ENCODE peak calls at places on chromosomes 5 and 9, in five cellular contexts. G is lung; M is tibial artery; H is CD8-positive, alpha-beta T cell; S is psoas muscle. F is an unnamed sample.

GRCh38 chr5:83245037-83245436 is 167.7 kb downstream of the XRCC4 start:
- DNase-seq in G (no peak), M (no peak), H (no peak), S (no peak), F (no peak)

GRCh38 chr5:113340537-113340936 is 94.3 kb downstream of the TSSK1B start:
- DNase-seq in M (no peak), G (no peak), H (no peak), S (no peak), F (peak)

GRCh38 chr5:77353251-77353650 is 138.9 kb downstream of the WDR41 start:
- DNase-seq in G (no peak), M (no peak), S (no peak), H (no peak), F (no peak)

GRCh38 chr9:74493512-74493911 is 3.6 kb upstream of the RORB start:
- DNase-seq in G (no peak), S (no peak), M (no peak), H (no peak), F (no peak)

GRCh38 chr5:159104058-159104651 is 4.4 kb upstream of the EBF1 start:
- DNase-seq in G (no peak), M (no peak), S (no peak), H (no peak), F (no peak)

GRCh38 chr5:142874537-142874936 is 104.4 kb downstream of the ARHGAP26 start:
- DNase-seq in S (peak), H (no peak), G (peak), M (peak), F (no peak)

GRCh38 chr5:139414601-139415121 is 10.8 kb upstream of the SPATA24 start:
- DNase-seq in M (no peak), H (no peak), G (no peak), S (peak), F (peak)

GRCh38 chr5:53983568-53984465 is 326.6 kb downstream of the ARL15 start:
- DNase-seq in S (no peak), G (no peak), H (no peak), M (no peak), F (no peak)

GRCh38 chr5:90803891-90804290 is 245.3 kb downstream of the ADGRV1 start:
- DNase-seq in H (no peak), S (no peak), M (no peak), G (no peak), F (no peak)

GRCh38 chr9:126805546-126806262 is 864 bp downstream of the ZBTB43 start:
- DNase-seq in M (no peak), H (peak), S (peak), G (peak), F (no peak)

GRCh38 chr5:37015795-37016666 is 139.5 kb downstream of the NIPBL start:
- DNase-seq in M (no peak), H (no peak), G (no peak), S (no peak), F (no peak)

GRCh38 chr9:130445268-130445983 is 665 bp downstream of the ASS1 start:
- DNase-seq in M (peak), G (peak), H (no peak), S (peak), F (no peak)

GRCh38 chr9:38018964-38019602 is 49.9 kb downstream of the SHB start:
- DNase-seq in M (peak), S (no peak), H (no peak), G (peak), F (no peak)

GRCh38 chr5:79133121-79133656 is 21.6 kb downstream of the BHMT start:
- DNase-seq in M (no peak), H (no peak), G (no peak), S (no peak), F (no peak)

GRCh38 chr5:180331647-180331950 is 21.5 kb downstream of the GFPT2 start:
- DNase-seq in H (no peak), M (no peak), G (no peak), S (no peak), F (no peak)

GRCh38 chr5:89179761-89180160 is 296.8 kb upstream of the MEF2C start:
- DNase-seq in M (no peak), G (no peak), H (no peak), S (no peak), F (no peak)

GRCh38 chr9:16371306-16371705 is 499.2 kb downstream of the BNC2 start:
- DNase-seq in G (no peak), S (no peak), M (no peak), H (no peak), F (no peak)

GRCh38 chr9:130373679-130374325 is 71.0 kb upstream of the ASS1 start:
- DNase-seq in M (no peak), H (no peak), G (no peak), S (no peak), F (no peak)

GRCh38 chr9:78294290-78295176 is 2.4 kb upstream of the PSAT1 start:
- DNase-seq in M (no peak), S (no peak), G (no peak), H (no peak), F (no peak)

GRCh38 chr5:97164846-97165245 is 18.2 kb downstream of the RIOK2 start:
- DNase-seq in M (no peak), S (no peak), H (no peak), G (no peak), F (no peak)

GRCh38 chr5:14712666-14713065 is 48.1 kb downstream of the OTULIN start:
- DNase-seq in S (no peak), G (no peak), M (no peak), H (no peak), F (no peak)

GRCh38 chr9:16337322-16338029 is 533.0 kb downstream of the BNC2 start:
- DNase-seq in S (no peak), H (no peak), M (no peak), G (no peak), F (no peak)

GRCh38 chr5:150235548-150235895 is 45.7 kb downstream of the SLC6A7 start:
- DNase-seq in G (no peak), S (no peak), M (no peak), H (no peak), F (no peak)

GRCh38 chr9:88998506-88998905 is 7.2 kb downstream of the S1PR3 start:
- DNase-seq in M (no peak), G (no peak), H (no peak), S (no peak), F (no peak)

GRCh38 chr9:99491408-99492259 is 269.6 kb downstream of the SEC61B start:
- DNase-seq in M (no peak), H (no peak), G (no peak), S (no peak), F (no peak)

GRCh38 chr5:59466271-59466670 is 427.3 kb downstream of the PDE4D start:
- DNase-seq in S (no peak), G (no peak), M (no peak), H (no peak), F (no peak)

GRCh38 chr9:32525506-32525905 is 490 bp downstream of the RIGI start:
- DNase-seq in S (no peak), H (no peak), G (no peak), M (no peak), F (no peak)

GRCh38 chr5:80565330-80565729 is 4.8 kb downstream of the ANKRD34B start:
- DNase-seq in M (no peak), S (no peak), G (no peak), H (no peak), F (no peak)

GRCh38 chr9:117074782-117075510 is 339.9 kb downstream of the ASTN2 start:
- DNase-seq in M (no peak), S (no peak), H (no peak), G (no peak), F (no peak)

GRCh38 chr5:368162-369084 is 46.9 kb downstream of the AHRR start:
- DNase-seq in M (peak), S (no peak), H (peak), G (no peak), F (no peak)

GRCh38 chr9:5621327-5621726 is 7.6 kb upstream of the RIC1 start:
- DNase-seq in G (no peak), S (no peak), M (no peak), H (no peak), F (no peak)

GRCh38 chr5:34928267-34928666 is 1.1 kb upstream of the DNAJC21 start:
- DNase-seq in S (no peak), M (no peak), H (no peak), G (no peak), F (no peak)

GRCh38 chr9:86939896-86940295 is 7.4 kb downstream of the GAS1 start:
- DNase-seq in S (no peak), G (no peak), H (no peak), M (no peak), F (no peak)

GRCh38 chr9:106502930-106503329 is 360.0 kb upstream of the ZNF462 start:
- DNase-seq in M (no peak), G (no peak), H (no peak), S (no peak), F (no peak)

GRCh38 chr9:35615981-35616680 is 2.1 kb downstream of the CD72 start:
- DNase-seq in G (no peak), S (no peak), H (no peak), M (no peak), F (no peak)

GRCh38 chr5:77957931-77958476 is 181.9 kb upstream of the TBCA start:
- DNase-seq in H (no peak), G (no peak), M (no peak), S (no peak), F (no peak)

GRCh38 chr9:135736979-135737839 is 35.2 kb downstream of the KCNT1 start:
- DNase-seq in G (no peak), H (no peak), S (no peak), M (no peak), F (peak)

GRCh38 chr9:135608294-135608998 is 30.9 kb downstream of the GLT6D1 start:
- DNase-seq in G (no peak), H (no peak), S (no peak), M (peak), F (no peak)

GRCh38 chr9:112605963-112606699 is 111.8 kb downstream of the INIP start:
- DNase-seq in M (no peak), G (no peak), S (no peak), H (no peak), F (no peak)

GRCh38 chr9:26723486-26723885 is 169.1 kb downstream of the CAAP1 start:
- DNase-seq in G (no peak), S (peak), H (no peak), M (no peak), F (no peak)

DNA sequence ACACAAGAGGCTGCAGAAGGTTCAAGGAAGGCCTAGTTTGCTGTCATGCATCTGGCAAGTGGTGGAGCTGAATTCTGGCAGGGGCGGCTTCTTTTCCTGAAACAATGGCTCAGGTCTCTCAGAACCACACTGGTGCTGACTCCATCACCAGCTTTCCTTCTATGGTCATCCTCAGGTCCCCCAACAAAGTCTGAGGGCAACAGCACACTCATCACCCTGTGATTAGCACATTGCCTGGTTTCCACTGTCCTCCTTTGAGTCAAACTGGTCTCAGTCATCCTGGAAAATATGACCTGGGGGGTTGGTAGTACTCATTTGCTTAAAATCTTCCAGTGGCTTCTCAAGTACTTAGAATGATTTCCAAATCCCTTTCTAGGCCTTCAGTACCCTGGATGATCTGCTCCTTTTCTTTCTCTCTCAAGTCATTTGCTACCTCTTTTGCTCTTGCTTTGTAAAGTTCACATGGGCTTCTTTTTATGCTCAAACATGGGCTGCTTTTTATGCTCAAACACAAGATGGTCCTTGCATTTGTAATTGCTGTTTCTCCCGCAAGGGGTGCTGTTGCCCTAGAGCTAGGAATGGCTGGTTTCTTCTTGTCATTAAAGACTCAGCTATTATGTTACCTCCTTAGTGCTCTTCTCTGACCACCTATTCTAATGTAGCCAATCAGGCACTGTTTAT is 144.9 kb downstream of the ALDH1A1 start:
- DNase-seq in S (no peak), H (no peak), M (no peak), G (no peak), F (no peak)
- TF ChIP-seq CTCF in S (no peak), H (no peak), M (no peak), G (no peak), F (no peak)

GRCh38 chr9:115845648-115846312 is 307.8 kb upstream of the PAPPA start:
- DNase-seq in M (no peak), S (no peak), G (no peak), H (no peak), F (no peak)
- H3K4me3 ChIP-seq in M (no peak), S (no peak), G (no peak), H (no peak), F (no peak)

GRCh38 chr5:42953061-42953460 is 87.1 kb downstream of the ANXA2R start:
- DNase-seq in M (no peak), S (no peak), G (no peak), H (no peak), F (no peak)

GRCh38 chr5:42950466-42951168 is 89.5 kb downstream of the ANXA2R start:
- DNase-seq in H (peak), G (peak), M (peak), S (peak), F (no peak)

GRCh38 chr5:42952575-42952974 is 87.5 kb downstream of the ANXA2R start:
- DNase-seq in M (no peak), H (no peak), G (no peak), S (no peak), F (no peak)

GRCh38 chr5:42951169-42951846 is 88.8 kb downstream of the ANXA2R start:
- DNase-seq in M (peak), G (no peak), S (peak), H (peak), F (no peak)

DNA sequence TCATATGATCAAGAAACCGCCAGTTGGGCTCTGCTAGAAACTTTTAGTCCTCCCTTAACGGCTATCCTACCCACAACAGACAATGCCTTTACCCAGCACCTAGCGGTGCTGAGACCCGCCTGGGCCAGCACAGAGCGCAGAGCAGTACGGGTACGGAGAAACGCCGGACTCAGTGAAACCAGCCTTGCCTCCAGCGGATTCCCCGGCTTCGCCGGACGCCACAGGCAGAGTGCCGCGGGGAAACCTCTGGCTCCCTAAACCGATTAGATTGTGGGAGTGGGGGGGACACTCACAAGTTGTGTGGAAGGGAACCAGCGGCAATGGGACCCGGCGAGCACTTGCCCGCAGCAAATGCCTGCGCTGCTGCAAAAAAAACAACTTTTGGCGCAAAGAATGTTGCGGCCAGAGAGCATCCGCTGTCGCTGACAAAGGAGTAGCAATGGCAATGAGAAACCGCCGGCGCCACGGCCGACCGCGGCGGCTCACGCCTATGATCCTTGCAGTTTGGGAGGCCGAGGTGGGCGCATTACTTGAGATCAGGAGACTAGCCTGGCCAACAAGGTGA is 88.2 kb downstream of the ANXA2R start:
- DNase-seq in H (peak), G (no peak), M (no peak), S (peak), F (no peak)
- H3K27ac ChIP-seq in H (peak), G (peak), M (peak), S (peak), F (no peak)

DNA sequence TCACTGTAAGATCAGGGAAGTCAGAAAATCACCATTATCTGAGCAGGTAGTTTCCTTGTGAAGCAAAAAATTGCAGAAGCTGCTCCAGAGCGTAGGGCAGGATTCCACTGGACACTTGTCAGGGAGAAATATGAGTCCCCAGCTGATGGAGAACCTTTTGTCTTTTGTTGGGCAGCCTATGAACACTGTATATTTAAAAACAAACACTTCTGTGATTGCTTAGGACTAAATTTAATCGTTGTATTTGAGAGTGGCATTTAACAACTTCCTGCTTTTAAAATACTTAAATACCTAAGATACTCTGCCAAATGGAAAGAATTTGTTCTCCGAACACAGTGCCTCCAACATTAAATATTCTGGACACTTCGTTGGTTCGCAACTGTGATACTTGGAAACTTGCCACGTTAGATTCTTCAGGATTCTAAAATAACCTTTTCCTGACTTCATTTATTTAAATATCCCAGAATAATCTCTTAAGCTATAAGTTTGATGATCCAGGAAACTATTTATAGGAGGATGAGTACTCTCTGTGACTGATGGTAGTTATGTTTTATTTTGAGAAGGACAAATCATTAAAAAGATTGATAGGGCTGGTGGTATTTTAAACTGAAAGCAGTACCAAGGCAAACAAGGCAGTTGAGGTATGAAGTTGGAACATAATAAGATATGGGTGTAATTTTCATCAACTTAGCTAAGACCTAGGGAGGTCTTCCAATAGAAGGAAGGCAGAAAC is 2.7 kb upstream of the HSPA4 start:
- DNase-seq in H (no peak), G (no peak), M (no peak), S (no peak), F (no peak)
- TF ChIP-seq CTCF in H (no peak), G (no peak), M (no peak), S (no peak), F (no peak)

GRCh38 chr5:43515678-43516048 is 715 bp upstream of the C5orf34 start:
- DNase-seq in H (no peak), S (no peak), G (no peak), M (no peak), F (no peak)
- H3K4me3 ChIP-seq in H (peak), S (peak), G (no peak), M (peak), F (peak)

DNA sequence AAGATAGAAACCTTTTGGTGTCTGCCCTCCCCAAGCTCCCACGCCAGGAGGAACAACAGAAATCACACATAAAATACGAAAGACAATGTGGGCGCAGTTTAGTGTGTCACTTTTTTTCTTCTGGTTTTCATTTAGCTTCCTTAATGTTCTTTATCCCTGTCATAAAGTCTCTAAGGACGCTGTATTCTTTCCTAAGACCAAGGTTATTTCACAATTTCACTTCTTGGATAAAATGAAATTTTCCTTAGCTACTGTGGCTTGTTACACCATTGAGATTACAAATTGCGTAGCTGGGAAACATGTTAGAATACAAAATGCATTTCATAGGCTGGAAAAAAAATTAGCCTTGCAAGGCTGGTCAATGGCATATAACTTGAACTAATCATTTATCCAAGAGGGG is 85.4 kb downstream of the GLIS3 start:
- DNase-seq in M (no peak), G (no peak), S (no peak), H (no peak), F (no peak)
- H3K27ac ChIP-seq in M (no peak), G (no peak), S (no peak), H (no peak), F (no peak)

GRCh38 chr5:157651011-157651611 is 1.1 kb downstream of the SOX30 start:
- DNase-seq in H (no peak), G (no peak), S (no peak), M (no peak), F (no peak)

GRCh38 chr5:157649091-157649490 is 3.1 kb downstream of the SOX30 start:
- DNase-seq in M (no peak), S (no peak), G (no peak), H (no peak), F (no peak)

GRCh38 chr5:157648275-157648990 is 3.8 kb downstream of the SOX30 start:
- DNase-seq in S (no peak), M (no peak), G (no peak), H (no peak), F (no peak)

GRCh38 chr5:157651623-157652376 is 438 bp downstream of the SOX30 start:
- DNase-seq in H (peak), M (peak), S (peak), G (peak), F (peak)

DNA sequence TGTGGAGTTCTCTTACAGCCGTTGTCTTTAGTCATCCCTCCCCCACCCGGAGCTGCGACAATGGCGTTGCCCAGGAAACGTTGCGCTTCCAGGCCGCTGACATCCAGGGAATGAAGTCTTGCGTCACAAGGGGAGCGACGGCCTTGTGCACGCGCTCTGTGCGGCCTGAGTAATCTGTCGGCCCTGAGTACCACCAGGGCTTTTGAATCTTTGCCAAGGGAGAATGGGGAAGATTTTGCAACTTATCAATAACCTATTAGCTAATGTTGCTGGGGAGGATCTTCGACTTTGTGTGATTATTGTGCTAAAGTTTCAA is at the start of gene SOX30:
- DNase-seq in G (no peak), H (no peak), M (no peak), S (no peak), F (no peak)
- TF ChIP-seq CTCF in G (no peak), H (no peak), M (no peak), S (no peak), F (no peak)

F was measured in dorsolateral prefrontal cortex.